ENCODE peak calls at places on chromosomes 16 and 17, in four cellular contexts. X, O, H and C are unnamed samples. For H3K36me3, the result is how much of the 10 kb centered on the place peaks cover.

GRCh38 chr17:55420067-55420775 is 1.4 kb downstream of the MMD start:
- DNase-seq in X (peak), O (peak), H (no peak), C (no peak)

GRCh38 chr16:58419241-58420012 is 27.2 kb downstream of the GINS3 start:
- DNase-seq in X (no peak), O (no peak), H (no peak), C (peak)

GRCh38 chr16:13733561-13733960 is 186.4 kb upstream of the ERCC4 start:
- DNase-seq in X (no peak), O (no peak), H (no peak), C (no peak)

GRCh38 chr16:80607204-80607603 is 66.4 kb downstream of the DYNLRB2 start:
- DNase-seq in X (no peak), O (no peak), H (no peak), C (no peak)

GRCh38 chr17:35947156-35947585 is 3.7 kb upstream of the LYZL6 start:
- DNase-seq in X (peak), O (peak), H (peak), C (peak)

GRCh38 chr16:2296662-2297505 is 29.0 kb upstream of the RNPS1 start:
- DNase-seq in X (peak), O (peak), H (no peak), C (peak)

GRCh38 chr17:12743046-12743445 is 46.3 kb upstream of the ARHGAP44 start:
- DNase-seq in X (peak), O (no peak), H (no peak), C (no peak)

GRCh38 chr17:48236681-48237134 is 129.1 kb downstream of the SNX11 start:
- DNase-seq in X (no peak), O (no peak), H (no peak), C (no peak)

GRCh38 chr16:1832831-1833454 is 5.9 kb downstream of the FAHD1 start:
- DNase-seq in X (no peak), O (no peak), H (no peak), C (no peak)

GRCh38 chr16:57498031-57498430 is 11.7 kb upstream of the DOK4 start:
- DNase-seq in X (no peak), O (no peak), H (no peak), C (peak)

GRCh38 chr17:48927978-48928716 is 16.5 kb downstream of the SNF8 start:
- DNase-seq in X (no peak), O (no peak), H (no peak), C (no peak)

GRCh38 chr17:80845863-80846671 is 145.6 kb upstream of the CHMP6 start:
- DNase-seq in X (peak), O (no peak), H (no peak), C (no peak)

GRCh38 chr17:27339836-27340550 is 46.1 kb downstream of the WSB1 start:
- DNase-seq in X (no peak), O (no peak), H (no peak), C (no peak)

GRCh38 chr17:48549909-48550308 is 5.0 kb upstream of the HOXB2 start:
- DNase-seq in X (no peak), O (no peak), H (no peak), C (no peak)

GRCh38 chr17:7711356-7711755 is 6.2 kb upstream of the DNAH2 start:
- DNase-seq in X (no peak), O (no peak), H (no peak), C (no peak)

GRCh38 chr17:1095853-1096675 is 83.7 kb downstream of the ABR start:
- DNase-seq in X (no peak), O (no peak), H (no peak), C (no peak)

GRCh38 chr16:11250786-11251524 is 5.0 kb downstream of the SOCS1 start:
- DNase-seq in X (no peak), O (no peak), H (no peak), C (no peak)

GRCh38 chr17:80160536-80160935 is 9.3 kb upstream of the CARD14 start:
- DNase-seq in X (no peak), O (no peak), H (no peak), C (no peak)

GRCh38 chr16:4111748-4112696 is 4.2 kb downstream of the ADCY9 start:
- DNase-seq in X (peak), O (no peak), H (no peak), C (no peak)

GRCh38 chr17:83125515-83126274 is 46.3 kb downstream of the METRNL start:
- DNase-seq in X (peak), O (no peak), H (no peak), C (peak)

GRCh38 chr17:16941643-16942042 is 30.3 kb downstream of the TNFRSF13B start:
- DNase-seq in X (no peak), O (no peak), H (no peak), C (no peak)

GRCh38 chr17:7389924-7390910 is 4.1 kb downstream of the PLSCR3 start:
- DNase-seq in X (no peak), O (no peak), H (no peak), C (no peak)

GRCh38 chr17:44820631-44821196 is 9.4 kb downstream of the GJC1 start:
- DNase-seq in X (no peak), O (no peak), H (no peak), C (no peak)

GRCh38 chr16:56824335-56824734 is 40.7 kb upstream of the SLC12A3 start:
- DNase-seq in X (peak), O (peak), H (no peak), C (no peak)

GRCh38 chr17:81489012-81489968 is 23.3 kb downstream of the ACTG1 start:
- DNase-seq in X (no peak), O (no peak), H (no peak), C (no peak)

GRCh38 chr17:6328279-6328678 is 106.6 kb downstream of the AIPL1 start:
- DNase-seq in X (peak), O (no peak), H (no peak), C (no peak)

GRCh38 chr17:69414408-69415274 is at the start of gene MAP2K6:
- DNase-seq in X (peak), O (peak), H (peak), C (peak)

GRCh38 chr17:62566996-62567578 is 60.4 kb upstream of the MRC2 start:
- DNase-seq in X (no peak), O (no peak), H (no peak), C (no peak)

GRCh38 chr16:67301080-67301757 is 21.9 kb downstream of the PLEKHG4 start:
- DNase-seq in X (no peak), O (peak), H (no peak), C (no peak)

DNA sequence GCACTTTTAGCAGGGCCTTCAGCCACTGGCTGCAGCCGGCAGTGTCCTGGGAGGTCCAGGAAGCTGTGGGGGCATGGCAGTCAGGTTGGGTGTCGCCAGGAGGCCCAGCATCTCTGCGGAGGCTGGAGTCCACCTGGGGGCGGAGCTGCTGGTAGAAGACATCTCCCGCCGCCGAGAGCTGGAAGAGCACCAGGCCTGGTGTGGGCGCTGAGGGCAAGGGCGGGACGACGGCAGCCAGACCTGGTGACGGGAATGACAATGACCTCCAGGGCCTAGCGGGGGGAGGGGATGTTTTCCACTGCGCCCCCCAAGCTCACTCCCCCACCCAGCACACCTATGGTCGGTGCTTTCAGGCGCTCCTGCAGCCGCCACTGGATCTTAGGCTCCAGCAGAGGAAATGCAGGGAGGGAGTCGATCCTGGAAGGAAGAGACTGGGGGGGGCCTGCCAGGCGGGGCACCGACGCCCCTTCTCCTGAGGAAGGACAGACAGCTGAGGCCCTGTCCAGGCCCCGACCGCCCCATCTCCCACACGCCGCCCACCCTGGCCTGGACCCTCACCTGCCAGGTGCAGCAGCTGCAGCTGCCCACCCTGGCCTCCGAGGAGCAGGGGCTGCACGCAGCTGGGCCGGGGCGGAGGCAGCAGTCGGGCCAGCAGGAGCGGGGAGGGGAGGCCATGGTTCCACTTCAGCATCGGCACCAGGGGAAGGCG is 7.1 kb downstream of the TAF1C start:
- DNase-seq in X (no peak), O (no peak), H (no peak), C (no peak)
- H3K36me3 ChIP-seq in X (under half), O (half or more), H (under half), C (under half)

DNA sequence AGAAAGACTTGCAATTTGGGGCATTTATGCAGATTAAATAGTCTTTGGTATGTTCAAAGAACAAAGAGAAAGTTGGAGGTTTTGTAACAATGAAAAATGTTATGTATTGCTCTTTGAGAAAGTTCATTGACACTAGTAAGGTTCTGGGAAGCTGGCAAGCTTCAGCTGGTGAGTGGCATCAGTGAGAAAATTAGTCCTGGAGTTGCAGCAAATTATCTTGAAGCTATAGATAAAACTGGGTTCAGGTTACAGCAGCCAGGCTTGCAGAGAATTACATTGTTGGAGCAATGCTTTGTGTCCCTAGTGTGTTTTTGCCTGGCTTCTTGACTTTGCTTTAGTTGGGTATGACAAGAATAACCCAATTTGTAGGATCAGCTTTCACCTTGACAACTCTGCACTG is 221.2 kb downstream of the CDH13 start:
- DNase-seq in X (no peak), O (peak), H (no peak), C (no peak)
- H3K4me3 ChIP-seq in X (no peak), O (no peak), H (no peak), C (no peak)

DNA sequence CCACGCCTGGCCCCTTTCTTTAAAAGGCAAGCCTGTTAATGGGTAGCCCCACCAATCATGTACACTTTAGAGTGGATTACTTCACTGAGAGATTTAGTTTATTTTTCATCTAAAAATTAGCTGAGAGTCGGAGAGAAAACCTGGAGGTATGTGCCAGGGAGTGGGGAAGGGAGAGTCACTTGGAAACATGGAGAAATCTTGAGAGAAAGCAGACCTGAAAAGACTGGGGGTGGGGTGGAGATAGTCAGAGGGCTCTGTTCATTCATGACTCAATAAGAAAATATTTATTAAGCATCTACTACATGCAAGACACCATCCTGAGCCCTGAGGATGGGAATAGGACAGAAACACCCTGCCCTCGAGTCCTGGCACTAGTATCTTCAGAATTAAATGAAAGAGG is 27.4 kb upstream of the RCVRN start:
- DNase-seq in X (no peak), O (no peak), H (no peak), C (no peak)
- H3K36me3 ChIP-seq in X (under half), O (under half), H (under half), C (under half)

DNA sequence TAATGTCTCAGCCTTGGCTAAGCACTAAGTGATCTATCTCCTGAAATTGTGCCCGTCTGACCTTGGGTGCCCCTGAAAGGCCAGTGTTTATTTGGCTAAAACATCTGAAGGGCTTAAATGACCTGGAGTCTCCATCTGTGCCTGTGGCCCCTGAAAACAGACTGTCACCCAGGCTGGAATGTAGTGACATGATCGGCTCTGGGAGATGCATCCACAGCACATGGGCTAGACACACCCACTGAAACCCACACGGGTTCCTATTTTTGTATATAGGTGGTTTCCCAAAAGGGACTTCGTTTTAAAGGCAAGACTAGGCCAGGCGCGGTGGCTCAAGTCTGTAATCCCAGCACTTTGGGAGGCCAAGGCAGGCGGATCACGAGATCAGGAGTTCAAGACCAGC is 13.5 kb downstream of the CEP295NL start:
- DNase-seq in X (no peak), O (no peak), H (no peak), C (no peak)
- H3K4me3 ChIP-seq in X (no peak), O (no peak), H (no peak), C (no peak)

DNA sequence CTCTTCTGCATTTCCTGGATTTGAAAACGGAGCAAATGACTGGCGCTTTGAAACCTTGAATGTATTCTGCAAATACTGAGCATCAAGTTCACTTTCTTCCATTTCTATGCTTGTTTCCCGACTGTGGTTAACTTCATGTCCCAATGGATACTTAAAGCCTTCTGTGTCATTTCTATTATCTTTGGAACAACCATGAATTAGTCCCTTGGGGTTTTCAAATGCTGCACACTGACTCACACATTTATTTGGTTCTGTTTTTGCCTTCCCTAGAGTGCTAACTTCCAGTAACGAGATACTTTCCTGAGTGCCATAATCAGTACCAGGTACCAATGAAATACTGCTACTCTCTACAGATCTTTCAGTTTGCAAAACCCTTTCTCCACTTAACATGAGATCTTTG is 32.3 kb downstream of the BRCA1 start:
- DNase-seq in X (no peak), O (no peak), H (no peak), C (no peak)
- H3K36me3 ChIP-seq in X (under half), O (under half), H (under half), C (under half)